ENCODE peak calls at places on chromosomes 6 and 20, in six cellular contexts. F is Daoy; N is AG04450; I is stimulated activated CD8-positive, alpha-beta memory T cell treated with anti-CD3 and anti-CD28 coated beads, Interleukin-7, amount 100 ng/mL, for 48 hours; Z is transverse colon; T is SW 1271. J is an unnamed sample.

GRCh38 chr6:77466055-77467028 is 3.1 kb upstream of the HTR1B start:
- DNase-seq in Z (peak; percentile 30), F (peak; percentile 40), I (no peak), N (peak; percentile 51), T (no peak), J (no peak)

GRCh38 chr6:74369556-74369993 is 673.6 kb downstream of the CD109 start:
- DNase-seq in I (no peak), Z (no peak), T (no peak), N (peak; percentile 82), F (no peak), J (no peak)

GRCh38 chr20:19275630-19276071 is 63.2 kb downstream of the SLC24A3 start:
- DNase-seq in I (no peak), N (no peak), T (no peak), F (no peak), Z (peak; percentile 63), J (no peak)

GRCh38 chr6:13687917-13688351 is 23.7 kb downstream of the RANBP9 start:
- DNase-seq in T (no peak), I (no peak), Z (no peak), F (no peak), N (no peak), J (no peak)

GRCh38 chr20:18712116-18712515 is 101.5 kb upstream of the SCP2D1 start:
- DNase-seq in T (no peak), F (no peak), N (no peak), Z (no peak), I (no peak), J (no peak)

GRCh38 chr6:142416179-142416578 is 114.4 kb downstream of the ADGRG6 start:
- DNase-seq in Z (no peak), T (peak; percentile 60), I (no peak), F (peak; percentile 90), N (peak; percentile 90), J (no peak)

GRCh38 chr6:26224547-26224912 is 137.3 kb downstream of the HFE start:
- DNase-seq in N (no peak), T (no peak), F (no peak), I (no peak), Z (no peak), J (no peak)

GRCh38 chr6:40947876-40948514 is 91.0 kb downstream of the UNC5CL start:
- DNase-seq in N (no peak), I (no peak), Z (no peak), F (peak; percentile 51), T (no peak), J (no peak)

GRCh38 chr20:59398552-59399265 is 98.3 kb downstream of the EDN3 start:
- DNase-seq in N (no peak), F (no peak), I (no peak), Z (no peak), T (no peak), J (no peak)

GRCh38 chr20:62631336-62632317 is 10.7 kb upstream of the SLCO4A1 start:
- DNase-seq in F (no peak), I (no peak), T (no peak), Z (no peak), N (no peak), J (no peak)

GRCh38 chr6:57182017-57182432 is 9.9 kb downstream of the BAG2 start:
- DNase-seq in Z (no peak), T (no peak), I (no peak), F (no peak), N (peak; percentile 68), J (no peak)

GRCh38 chr6:106161475-106161874 is 75.3 kb downstream of the PRDM1 start:
- DNase-seq in Z (no peak), F (no peak), I (no peak), T (no peak), N (no peak), J (no peak)

GRCh38 chr6:3517350-3517749 is 60.5 kb upstream of the SLC22A23 start:
- DNase-seq in I (no peak), T (no peak), Z (no peak), N (peak; percentile 55), F (peak; percentile 54), J (no peak)

GRCh38 chr6:10991115-10991514 is 53.0 kb downstream of the ELOVL2 start:
- DNase-seq in I (no peak), N (no peak), F (no peak), T (no peak), Z (no peak), J (no peak)

GRCh38 chr20:33362898-33363297 is 38.4 kb downstream of the CDK5RAP1 start:
- DNase-seq in Z (no peak), F (no peak), N (no peak), I (no peak), T (peak; percentile 63), J (no peak)

GRCh38 chr6:30914854-30915590 is 984 bp downstream of the VARS2 start:
- DNase-seq in I (no peak), F (no peak), Z (no peak), N (no peak), T (no peak), J (no peak)

GRCh38 chr6:37007340-37008043 is 2.0 kb downstream of the FGD2 start:
- DNase-seq in F (no peak), N (no peak), Z (peak; percentile 51), T (no peak), I (no peak), J (no peak)

GRCh38 chr20:49894073-49894470 is 21.3 kb downstream of the SPATA2 start:
- DNase-seq in I (no peak), F (no peak), N (no peak), Z (no peak), T (no peak), J (no peak)

GRCh38 chr20:14963262-14963663 is 625.9 kb upstream of the FLRT3 start:
- DNase-seq in N (no peak), I (no peak), F (peak; percentile 28), T (no peak), Z (no peak), J (peak; percentile 26)

GRCh38 chr6:16583151-16583762 is 178.0 kb downstream of the ATXN1 start:
- DNase-seq in T (no peak), N (no peak), Z (peak; percentile 22), F (no peak), I (no peak), J (no peak)

GRCh38 chr20:18428490-18429173 is 38.2 kb downstream of the DZANK1 start:
- DNase-seq in T (no peak), Z (peak; percentile 76), I (no peak), N (no peak), F (peak; percentile 7), J (no peak)

GRCh38 chr6:135497412-135498177 is at the start of gene AHI1:
- DNase-seq in N (peak; percentile 81), T (peak; percentile 55), Z (peak; percentile 95), F (peak; percentile 96), I (peak; percentile 89), J (peak; percentile 85)

GRCh38 chr20:59780494-59781185 is 152.8 kb downstream of the SYCP2 start:
- DNase-seq in T (no peak), Z (no peak), N (no peak), I (no peak), F (no peak), J (no peak)

GRCh38 chr6:116695398-116695797 is 14.4 kb downstream of the KPNA5 start:
- DNase-seq in T (no peak), F (no peak), Z (no peak), I (no peak), N (no peak), J (no peak)

J was measured in HCT116.